ENCODE peak calls at places on chromosomes 16 and 17, in eight cellular contexts. J is left cardiac atrium; K is heart right ventricle; C is RWPE2; H is psoas muscle; Z is activated CD4-positive, CD25-positive, alpha-beta regulatory T cell treated with anti-CD3 and anti-CD28 coated beads, Interleukin-2, amount 50 U/mL, for 24 hours; D is lower lobe of right lung; I is T-helper 17 cell. B is an unnamed sample.

GRCh38 chr16:84759061-84759460 is 59.3 kb downstream of the USP10 start:
- ATAC-seq in J (no peak), K (no peak), C (no peak), H (no peak), Z (no peak), D (no peak), I (peak), B (no peak)

GRCh38 chr16:73142069-73142880 is 94.3 kb upstream of the ZFHX3 start:
- ATAC-seq in J (no peak), K (no peak), C (no peak), H (no peak), Z (no peak), D (no peak), I (no peak), B (no peak)

GRCh38 chr17:41655611-41656111 is 31.3 kb upstream of the KRT17 start:
- ATAC-seq in J (peak), K (no peak), C (peak), H (no peak), Z (no peak), D (peak), I (no peak), B (peak)

GRCh38 chr17:57113656-57114055 is 28.6 kb downstream of the AKAP1 start:
- ATAC-seq in J (no peak), K (no peak), C (no peak), H (no peak), Z (no peak), D (no peak), I (no peak), B (no peak)

GRCh38 chr16:2276501-2277195 is 8.7 kb upstream of the RNPS1 start:
- ATAC-seq in J (no peak), K (no peak), C (no peak), H (peak), Z (no peak), D (no peak), I (no peak), B (no peak)

GRCh38 chr16:70553645-70554044 is 30.0 kb downstream of the SF3B3 start:
- ATAC-seq in J (peak), K (peak), C (no peak), H (no peak), Z (no peak), D (no peak), I (no peak), B (no peak)

GRCh38 chr16:78230832-78231231 is 131.4 kb downstream of the WWOX start:
- ATAC-seq in J (peak), K (no peak), C (peak), H (no peak), Z (no peak), D (no peak), I (no peak), B (peak)

GRCh38 chr16:2224183-2224486 is 744 bp downstream of the E4F1 start:
- ATAC-seq in J (no peak), K (peak), C (no peak), H (peak), Z (no peak), D (no peak), I (no peak), B (no peak)

GRCh38 chr16:4350365-4350786 is 745 bp downstream of the PAM16 start:
- ATAC-seq in J (no peak), K (peak), C (no peak), H (no peak), Z (no peak), D (no peak), I (peak), B (peak)

GRCh38 chr16:51431517-51432241 is 280.6 kb upstream of the SALL1 start:
- ATAC-seq in J (no peak), K (no peak), C (peak), H (no peak), Z (no peak), D (no peak), I (no peak), B (no peak)

GRCh38 chr17:73941919-73942530 is 261.5 kb upstream of the RPL38 start:
- ATAC-seq in J (no peak), K (no peak), C (no peak), H (no peak), Z (no peak), D (no peak), I (no peak), B (no peak)

GRCh38 chr17:80652751-80653330 is 108.2 kb downstream of the RPTOR start:
- ATAC-seq in J (no peak), K (no peak), C (no peak), H (no peak), Z (no peak), D (no peak), I (no peak), B (no peak)

GRCh38 chr17:38861399-38861843 is 7.9 kb upstream of the RPL23 start:
- ATAC-seq in J (peak), K (no peak), C (no peak), H (no peak), Z (peak), D (no peak), I (no peak), B (no peak)

B was measured in esophagus mucosa.